ENCODE peak calls at places on chromosomes 4 and X, in nine cellular contexts. T is GM23338, R is epithelial cell of proximal tubule, W is fibroblast of lung, Y is mucosa of descending colon, O is GM12878, N is endothelial cell of umbilical vein, G is fibroblast of mammary gland, X is stomach. D is an unnamed sample.

GRCh38 chr4:158572608-158573007 is 50.9 kb downstream of the RXFP1 start:
- DNase-seq in G (no peak), W (no peak), N (no peak), O (no peak), T (no peak), R (no peak), X (no peak), Y (no peak), D (no peak)

GRCh38 chr4:10115657-10116624 is 658 bp downstream of the WDR1 start:
- DNase-seq in X (peak), R (no peak), O (peak), N (no peak), Y (peak), T (peak), W (peak), G (no peak), D (peak)

GRCh38 chr4:47570816-47571215 is 85.7 kb downstream of the ATP10D start:
- DNase-seq in T (no peak), Y (no peak), G (no peak), N (no peak), W (no peak), X (no peak), R (no peak), O (no peak), D (no peak)

GRCh38 chrX:119669424-119670037 is 23.4 kb downstream of the SEPTIN6 start:
- DNase-seq in X (peak), O (no peak), N (peak), G (peak), T (no peak), W (peak), R (no peak), Y (no peak), D (no peak)

GRCh38 chrX:118179161-118179560 is 62.6 kb upstream of the KLHL13 start:
- DNase-seq in Y (no peak), G (no peak), O (no peak), X (no peak), W (no peak), R (no peak), N (peak), T (peak), D (no peak)

GRCh38 chrX:111169141-111169540 is 73.2 kb downstream of the PAK3 start:
- DNase-seq in T (no peak), R (no peak), N (no peak), G (no peak), Y (peak), X (no peak), W (no peak), O (no peak), D (no peak)

GRCh38 chr4:169724251-169724650 is 33.5 kb downstream of the HPF1 start:
- DNase-seq in N (no peak), W (peak), O (no peak), R (no peak), T (peak), Y (no peak), G (peak), X (no peak), D (no peak)

GRCh38 chrX:1507511-1508463 is 29.2 kb downstream of the P2RY8 start:
- DNase-seq in G (no peak), W (no peak), O (peak), R (no peak), N (no peak), X (no peak), Y (peak), T (no peak), D (no peak)

GRCh38 chr4:101451086-101451485 is 103.8 kb upstream of the PPP3CA start:
- DNase-seq in O (no peak), Y (no peak), W (peak), X (no peak), G (peak), N (no peak), R (no peak), T (no peak), D (no peak)

GRCh38 chrX:150255441-150256296 is 107.4 kb upstream of the MAMLD1 start:
- DNase-seq in O (no peak), W (no peak), X (no peak), N (no peak), G (no peak), T (no peak), R (no peak), Y (no peak), D (no peak)

GRCh38 chr4:7703669-7704068 is 236.0 kb downstream of the AFAP1 start:
- DNase-seq in X (no peak), W (no peak), O (no peak), R (no peak), Y (no peak), N (no peak), T (no peak), G (no peak), D (no peak)

GRCh38 chr4:3335982-3336381 is 43.2 kb downstream of the RGS12 start:
- DNase-seq in O (no peak), N (no peak), G (no peak), W (no peak), R (no peak), X (no peak), T (no peak), Y (no peak), D (no peak)

GRCh38 chrX:43958529-43958928 is 14.7 kb downstream of the NDP start:
- DNase-seq in R (no peak), X (no peak), T (peak), G (peak), N (peak), W (peak), O (peak), Y (peak), D (peak)

GRCh38 chrX:71466979-71467523 is 65.9 kb upstream of the OGT start:
- DNase-seq in X (no peak), O (no peak), R (no peak), Y (no peak), G (no peak), W (peak), N (no peak), T (no peak), D (no peak)

GRCh38 chrX:107571296-107571998 is 56.9 kb upstream of the PRPS1 start:
- DNase-seq in W (peak), O (no peak), Y (no peak), X (peak), T (no peak), N (peak), R (peak), G (peak), D (no peak)

GRCh38 chr4:19309365-19309764 is 942.3 kb upstream of the SLIT2 start:
- DNase-seq in W (peak), X (no peak), R (peak), G (peak), O (no peak), N (peak), T (peak), Y (no peak), D (no peak)

GRCh38 chr4:1200425-1201035 is 28.1 kb upstream of the SPON2 start:
- DNase-seq in Y (peak), R (no peak), W (peak), N (no peak), X (peak), O (no peak), T (no peak), G (peak), D (no peak)

GRCh38 chr4:1371151-1371830 is 24.3 kb downstream of the UVSSA start:
- DNase-seq in O (no peak), R (no peak), Y (no peak), T (no peak), X (no peak), W (no peak), G (no peak), N (no peak), D (no peak)

GRCh38 chr4:178556796-178557195 is 1114.6 kb upstream of the AGA start:
- DNase-seq in O (no peak), R (no peak), W (no peak), X (no peak), Y (no peak), N (no peak), G (no peak), T (no peak), D (no peak)

GRCh38 chr4:98113005-98113404 is 30.3 kb downstream of the STPG2 start:
- DNase-seq in W (peak), O (no peak), R (no peak), G (peak), N (peak), X (no peak), T (peak), Y (peak), D (peak)

GRCh38 chr4:40990202-40990898 is 224.0 kb downstream of the APBB2 start:
- DNase-seq in X (no peak), W (peak), R (peak), O (peak), G (peak), Y (no peak), T (no peak), N (peak), D (no peak)

GRCh38 chrX:87583679-87584078 is 66.1 kb downstream of the KLHL4 start:
- DNase-seq in T (peak), O (no peak), X (peak), Y (no peak), W (no peak), R (no peak), N (peak), G (peak), D (no peak)

GRCh38 chr4:119672086-119672485 is 43.5 kb upstream of the PDE5A start:
- DNase-seq in R (no peak), O (no peak), N (no peak), W (no peak), T (no peak), Y (no peak), X (no peak), G (no peak), D (no peak)

GRCh38 chr4:135050086-135050717 is 848.6 kb upstream of the PABPC4L start:
- DNase-seq in Y (no peak), W (no peak), N (no peak), R (no peak), X (no peak), O (no peak), G (no peak), T (no peak), D (no peak)

GRCh38 chr4:113584407-113585150 is 177.0 kb downstream of the CAMK2D start:
- DNase-seq in N (peak), Y (no peak), O (no peak), X (no peak), T (peak), W (peak), R (no peak), G (peak), D (no peak)

GRCh38 chr4:26410385-26411293 is 79.6 kb downstream of the CCKAR start:
- DNase-seq in T (peak), X (no peak), N (peak), W (peak), G (peak), Y (peak), O (peak), R (peak), D (peak)

GRCh38 chr4:37893164-37893563 is 2.3 kb downstream of the TBC1D1 start:
- DNase-seq in Y (no peak), X (no peak), T (no peak), N (no peak), O (no peak), G (no peak), R (no peak), W (no peak), D (no peak)

GRCh38 chr4:130699004-130699403 is 1603.1 kb downstream of the C4orf33 start:
- DNase-seq in R (no peak), O (no peak), W (no peak), T (no peak), N (no peak), G (no peak), Y (no peak), X (no peak), D (no peak)

GRCh38 chr4:104860227-104861123 is 286.2 kb upstream of the TET2 start:
- DNase-seq in G (peak), N (peak), Y (peak), T (peak), W (peak), R (peak), X (peak), O (peak), D (peak)

GRCh38 chrX:44997282-44997813 is 124.4 kb downstream of the KDM6A start:
- DNase-seq in R (no peak), W (no peak), N (no peak), T (no peak), X (no peak), G (no peak), Y (no peak), O (no peak), D (no peak)

GRCh38 chr4:85869156-85869555 is 394.2 kb downstream of the ARHGAP24 start:
- DNase-seq in X (no peak), O (no peak), R (no peak), T (peak), G (no peak), N (peak), Y (no peak), W (no peak), D (no peak)

GRCh38 chr4:184599492-184600135 is 49.6 kb downstream of the CASP3 start:
- DNase-seq in W (peak), R (peak), X (no peak), N (no peak), O (no peak), G (peak), Y (no peak), T (no peak), D (no peak)

GRCh38 chrX:9682456-9682855 is 83.2 kb downstream of the GPR143 start:
- DNase-seq in W (peak), G (peak), X (no peak), O (no peak), Y (peak), N (peak), R (no peak), T (peak), D (no peak)

GRCh38 chrX:130770615-130771014 is 132.4 kb downstream of the ENOX2 start:
- DNase-seq in Y (no peak), W (peak), O (no peak), G (peak), R (no peak), T (no peak), X (no peak), N (peak), D (no peak)

GRCh38 chrX:140525448-140525847 is 20.6 kb upstream of the SOX3 start:
- DNase-seq in O (no peak), T (peak), Y (no peak), X (no peak), G (peak), N (no peak), W (peak), R (no peak), D (no peak)

GRCh38 chr4:3267576-3268394 is 18.8 kb downstream of the MSANTD1 start:
- DNase-seq in N (no peak), T (no peak), X (peak), W (no peak), R (no peak), G (no peak), Y (no peak), O (no peak), D (no peak)

GRCh38 chr4:1775731-1776500 is 17.2 kb upstream of the FGFR3 start:
- DNase-seq in W (no peak), T (no peak), Y (no peak), X (no peak), R (no peak), O (no peak), N (no peak), G (no peak), D (no peak)

GRCh38 chr4:70515342-70516245 is 2.8 kb upstream of the AMTN start:
- DNase-seq in O (no peak), W (peak), N (no peak), X (no peak), T (no peak), Y (no peak), G (no peak), R (no peak), D (no peak)

DNA sequence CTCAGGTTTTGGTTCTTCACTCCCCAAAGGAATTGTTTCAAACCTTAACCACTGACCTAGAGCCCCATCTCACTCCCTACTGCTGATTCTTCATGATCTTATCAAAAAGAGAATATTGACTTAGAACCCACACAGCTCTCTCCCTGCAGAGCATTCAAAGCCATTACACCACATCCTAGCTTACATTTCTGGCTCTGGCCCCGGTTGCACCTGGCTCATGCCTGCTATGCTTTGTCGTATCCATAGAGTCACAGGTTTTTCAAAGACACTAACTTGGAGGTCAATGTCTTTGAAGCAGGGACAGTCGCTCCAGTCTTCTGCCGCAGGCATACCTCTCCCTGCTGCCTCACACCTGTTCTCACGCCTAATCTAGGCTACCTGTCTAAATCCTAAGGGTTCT is 42.7 kb upstream of the FGFBP2 start:
- DNase-seq in T (no peak), O (no peak), W (no peak), G (no peak), N (no peak), Y (no peak), R (no peak), X (no peak), D (no peak)
- H3K4me3 ChIP-seq in T (no peak), O (no peak), W (no peak), G (no peak), N (no peak), Y (no peak), R (no peak), X (no peak), D (no peak)

GRCh38 chr4:73964862-73965611 is 16.8 kb downstream of the PF4 start:
- DNase-seq in G (peak), T (peak), X (peak), O (no peak), Y (peak), N (peak), W (no peak), R (no peak), D (no peak)
- TF ChIP-seq CTCF in G (peak), T (peak), X (peak), O (peak), Y (no peak), N (peak), W (peak), R (peak), D (peak)

DNA sequence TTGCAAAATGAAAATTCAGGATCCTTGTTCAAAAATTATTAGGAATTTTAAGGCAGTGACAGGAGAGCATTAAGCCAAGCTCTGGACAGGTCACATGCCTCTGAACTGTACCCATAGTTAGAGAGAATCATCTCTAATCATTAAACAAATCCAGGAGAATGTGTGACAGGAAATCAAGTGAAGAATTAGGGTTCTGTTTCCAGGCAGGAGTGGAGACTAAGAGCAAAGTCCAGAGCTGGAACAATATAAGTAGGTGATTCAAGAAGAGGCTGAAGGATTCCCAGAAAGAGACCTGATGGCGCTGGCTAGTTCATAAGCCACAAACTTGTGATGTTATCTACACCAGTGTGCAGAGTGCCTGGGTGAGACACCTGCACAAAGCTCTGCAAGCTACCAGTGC is 104.6 kb upstream of the PRKG2 start:
- DNase-seq in T (no peak), X (no peak), Y (no peak), G (no peak), O (no peak), R (peak), N (no peak), W (no peak), D (no peak)
- H3K4me3 ChIP-seq in T (no peak), X (no peak), Y (no peak), G (no peak), O (no peak), R (no peak), N (no peak), W (no peak), D (no peak)

DNA sequence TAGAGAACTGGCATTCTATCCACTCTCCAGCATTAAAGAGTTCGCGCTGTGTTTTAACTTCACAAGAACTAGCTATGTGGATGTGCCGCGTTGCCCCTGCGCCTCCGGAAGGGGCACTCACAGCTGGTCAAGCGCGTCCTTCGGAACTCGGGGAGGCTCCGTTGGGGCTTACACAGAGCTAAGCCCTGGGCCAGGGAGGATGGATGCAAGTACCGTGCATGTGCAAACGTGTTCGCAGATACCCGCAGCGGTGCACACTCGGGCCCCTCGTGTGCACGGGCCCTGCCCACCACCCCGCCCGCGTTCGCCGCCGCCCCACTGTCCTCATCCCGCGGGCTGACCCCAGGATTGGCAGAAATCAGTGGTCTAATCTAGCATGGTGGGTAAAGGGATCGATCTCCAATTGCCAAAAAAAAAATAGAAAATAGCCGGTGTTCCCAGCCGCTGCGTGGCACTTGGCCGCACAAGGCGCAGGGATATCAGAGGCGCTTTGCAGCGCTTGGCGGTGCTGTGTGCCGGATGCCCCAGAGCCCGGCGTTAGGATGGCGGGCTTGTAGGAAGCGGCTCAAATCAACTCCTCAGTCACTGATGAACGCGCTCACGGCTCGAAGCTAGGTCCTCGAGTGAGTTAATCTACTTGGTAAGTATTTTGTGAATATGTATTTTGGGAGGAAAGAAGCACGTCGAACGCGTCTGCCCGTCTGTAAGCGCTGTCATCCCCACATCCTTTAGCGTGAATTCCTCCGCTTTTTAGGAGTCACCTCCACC is 988 bp upstream of the PCDH10 start:
- DNase-seq in W (peak), X (no peak), O (no peak), T (peak), G (peak), N (peak), R (no peak), Y (no peak), D (no peak)
- TF ChIP-seq CTCF in W (peak), X (no peak), O (no peak), T (no peak), G (no peak), N (no peak), R (no peak), Y (no peak), D (no peak)

GRCh38 chrX:112901821-112902732 is 61.4 kb upstream of the AMOT start:
- DNase-seq in W (peak), O (no peak), T (no peak), G (no peak), Y (no peak), N (no peak), X (no peak), R (no peak), D (no peak)
- H3K4me3 ChIP-seq in W (no peak), O (no peak), T (no peak), G (no peak), Y (no peak), N (no peak), X (no peak), R (no peak), D (no peak)

GRCh38 chr4:122309988-122310626 is 68.7 kb upstream of the ADAD1 start:
- DNase-seq in O (no peak), X (no peak), R (no peak), G (peak), N (no peak), Y (no peak), T (peak), W (peak), D (no peak)
- TF ChIP-seq CTCF in O (peak), X (no peak), R (peak), G (peak), N (no peak), Y (no peak), T (no peak), W (peak), D (peak)

GRCh38 chrX:79336869-79337815 is 30.0 kb downstream of the ITM2A start:
- DNase-seq in N (no peak), O (no peak), T (no peak), W (no peak), X (no peak), G (no peak), Y (no peak), R (no peak), D (no peak)
- H3K4me3 ChIP-seq in N (no peak), O (no peak), T (no peak), W (no peak), X (no peak), G (no peak), Y (no peak), R (no peak), D (no peak)

GRCh38 chrX:25022499-25023325 is 6.9 kb upstream of the ARX start:
- DNase-seq in W (no peak), X (no peak), N (no peak), T (peak), R (no peak), Y (no peak), G (no peak), O (no peak), D (no peak)
- TF ChIP-seq CTCF in W (peak), X (no peak), N (peak), T (peak), R (peak), Y (no peak), G (no peak), O (peak), D (no peak)

D was measured in LNCaP clone FGC.